ENCODE peak calls at places on chromosomes 3 and 15, in nine cellular contexts. C, V, Z, I, G, E, P, L and F are unnamed samples.

GRCh38 chr15:101167791-101168462 is 83.9 kb downstream of the CHSY1 start:
- DNase-seq in C (no peak), V (peak; percentile 79), Z (no peak), I (peak; percentile 41), G (peak; percentile 77), E (no peak), P (peak; percentile 95), L (no peak), F (no peak)

GRCh38 chr3:27195059-27195458 is 174.1 kb downstream of the NEK10 start:
- DNase-seq in C (no peak), V (no peak), Z (no peak), I (no peak), G (no peak), E (no peak), P (no peak), L (no peak), F (no peak)

GRCh38 chr3:4138784-4139431 is 164.3 kb upstream of the SETMAR start:
- DNase-seq in C (no peak), V (no peak), Z (no peak), I (no peak), G (no peak), E (no peak), P (no peak), L (no peak), F (no peak)

GRCh38 chr3:55402886-55403605 is 84.1 kb downstream of the WNT5A start:
- DNase-seq in C (peak; percentile 75), V (no peak), Z (no peak), I (no peak), G (no peak), E (no peak), P (no peak), L (no peak), F (peak; percentile 50)

GRCh38 chr3:11810276-11810675 is 36.4 kb downstream of the TAMM41 start:
- DNase-seq in C (no peak), V (peak; percentile 76), Z (no peak), I (no peak), G (no peak), E (no peak), P (no peak), L (no peak), F (no peak)

GRCh38 chr3:138668107-138668506 is 59.5 kb downstream of the FAIM start:
- DNase-seq in C (no peak), V (no peak), Z (no peak), I (no peak), G (no peak), E (no peak), P (no peak), L (no peak), F (no peak)

GRCh38 chr3:5006755-5007202 is 27.5 kb downstream of the BHLHE40 start:
- DNase-seq in C (no peak), V (no peak), Z (no peak), I (no peak), G (no peak), E (peak; percentile 84), P (no peak), L (no peak), F (no peak)

GRCh38 chr15:49823987-49824538 is 203.2 kb downstream of the DTWD1 start:
- DNase-seq in C (no peak), V (no peak), Z (no peak), I (no peak), G (no peak), E (no peak), P (no peak), L (no peak), F (no peak)

GRCh38 chr15:91311986-91312385 is 211.9 kb downstream of the SV2B start:
- DNase-seq in C (no peak), V (no peak), Z (no peak), I (no peak), G (no peak), E (no peak), P (peak; percentile 78), L (no peak), F (no peak)

GRCh38 chr15:67777071-67777470 is 48.2 kb upstream of the SKOR1 start:
- DNase-seq in C (no peak), V (no peak), Z (no peak), I (no peak), G (no peak), E (no peak), P (no peak), L (no peak), F (no peak)

GRCh38 chr3:124552224-124552623 is 178.0 kb upstream of the UMPS start:
- DNase-seq in C (peak; percentile 66), V (no peak), Z (no peak), I (no peak), G (no peak), E (no peak), P (no peak), L (no peak), F (no peak)

GRCh38 chr3:122577409-122578028 is at the start of gene PARP15:
- DNase-seq in C (no peak), V (no peak), Z (no peak), I (no peak), G (no peak), E (peak; percentile 47), P (peak; percentile 51), L (no peak), F (no peak)

GRCh38 chr3:128482175-128482856 is 10.7 kb downstream of the GATA2 start:
- DNase-seq in C (no peak), V (no peak), Z (no peak), I (no peak), G (no peak), E (no peak), P (no peak), L (no peak), F (no peak)

GRCh38 chr15:101324513-101325177 is 29.6 kb upstream of the SNRPA1 start:
- DNase-seq in C (no peak), V (no peak), Z (no peak), I (no peak), G (no peak), E (no peak), P (no peak), L (no peak), F (no peak)

GRCh38 chr3:20105513-20106280 is 65.5 kb downstream of the KAT2B start:
- DNase-seq in C (no peak), V (no peak), Z (no peak), I (no peak), G (no peak), E (no peak), P (no peak), L (no peak), F (no peak)

GRCh38 chr15:90618330-90619136 is 88.8 kb downstream of the CRTC3 start:
- DNase-seq in C (no peak), V (no peak), Z (no peak), I (no peak), G (no peak), E (no peak), P (no peak), L (no peak), F (peak; percentile 1)

GRCh38 chr3:159950156-159950898 is 38.3 kb upstream of the IL12A start:
- DNase-seq in C (no peak), V (no peak), Z (no peak), I (no peak), G (no peak), E (peak; percentile 28), P (no peak), L (no peak), F (no peak)

GRCh38 chr3:138673641-138674040 is 65.1 kb downstream of the FAIM start:
- DNase-seq in C (no peak), V (no peak), Z (no peak), I (no peak), G (no peak), E (no peak), P (no peak), L (no peak), F (peak; percentile 73)

GRCh38 chr15:71732636-71733035 is 77.7 kb upstream of the NR2E3 start:
- DNase-seq in C (no peak), V (no peak), Z (no peak), I (no peak), G (no peak), E (no peak), P (no peak), L (no peak), F (no peak)

GRCh38 chr3:126551839-126552687 is 6.7 kb downstream of the C3orf22 start:
- DNase-seq in C (no peak), V (no peak), Z (no peak), I (no peak), G (no peak), E (no peak), P (no peak), L (no peak), F (no peak)